ENCODE peak calls at places on chromosomes 1 and 21, in four cellular contexts. M, I, L and J are unnamed samples.

GRCh38 chr1:96865731-96866684 is 144.4 kb downstream of the PTBP2 start:
- DNase-seq in L (peak; percentile 99), M (no peak), I (no peak), J (no peak)

GRCh38 chr1:212457740-212458338 is 25.1 kb downstream of the NENF start:
- DNase-seq in I (peak; percentile 35), M (no peak), L (no peak), J (peak; percentile 70)

GRCh38 chr1:93625582-93626327 is 55.9 kb downstream of the BCAR3 start:
- DNase-seq in I (no peak), L (no peak), M (no peak), J (no peak)

GRCh38 chr1:31679676-31680230 is 24.1 kb downstream of the COL16A1 start:
- DNase-seq in M (no peak), I (no peak), L (no peak), J (no peak)

GRCh38 chr1:163165119-163165518 is 37.6 kb downstream of the RGS5 start:
- DNase-seq in I (no peak), M (no peak), L (no peak), J (no peak)

GRCh38 chr1:1309525-1310385 is 1.4 kb downstream of the PUSL1 start:
- DNase-seq in I (no peak), M (no peak), L (no peak), J (no peak)

GRCh38 chr1:108843390-108844188 is 13.3 kb downstream of the AKNAD1 start:
- DNase-seq in M (no peak), I (no peak), L (no peak), J (no peak)

GRCh38 chr21:31683029-31683428 is 23.5 kb downstream of the SOD1 start:
- DNase-seq in M (no peak), I (no peak), L (no peak), J (no peak)

GRCh38 chr1:55484173-55484572 is 269.0 kb upstream of the USP24 start:
- DNase-seq in I (no peak), M (no peak), L (no peak), J (no peak)

GRCh38 chr1:17603091-17603841 is 63.8 kb downstream of the ARHGEF10L start:
- DNase-seq in L (no peak), I (no peak), M (no peak), J (peak; percentile 86)

GRCh38 chr1:30159015-30159414 is 564.4 kb downstream of the MATN1 start:
- DNase-seq in I (no peak), L (no peak), M (no peak), J (no peak)

DNA sequence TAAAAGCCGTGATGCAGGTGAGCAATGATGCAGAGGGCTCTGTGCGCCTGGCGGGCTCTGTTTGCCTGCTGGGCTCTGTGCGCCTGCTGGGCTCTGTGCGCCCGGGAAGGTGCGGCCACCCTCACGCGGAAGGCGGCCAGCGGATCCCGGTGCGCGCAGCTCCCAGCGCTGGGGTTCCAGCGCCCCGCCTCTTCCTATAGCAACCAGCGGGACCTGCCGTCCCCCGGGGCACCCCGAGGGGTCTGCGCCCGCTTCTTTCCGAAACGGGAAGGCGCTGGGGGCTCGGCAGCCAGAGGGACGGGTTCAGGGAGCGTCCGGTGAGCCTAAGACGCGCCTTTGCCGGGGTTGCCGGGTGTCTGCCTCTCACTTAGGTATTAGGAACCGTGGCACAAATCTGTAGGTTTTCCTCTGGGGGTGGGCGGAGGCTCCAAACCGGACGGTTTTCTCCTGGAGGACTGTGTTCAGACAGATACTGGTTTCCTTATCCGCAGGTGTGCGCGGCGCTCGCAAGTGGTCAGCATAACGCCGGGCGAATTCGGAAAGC is 31.8 kb downstream of the PRMT2 start:
- DNase-seq in M (no peak), L (no peak), I (no peak), J (no peak)
- TF ChIP-seq CTCF in M (no peak), L (no peak), I (no peak), J (no peak)

DNA sequence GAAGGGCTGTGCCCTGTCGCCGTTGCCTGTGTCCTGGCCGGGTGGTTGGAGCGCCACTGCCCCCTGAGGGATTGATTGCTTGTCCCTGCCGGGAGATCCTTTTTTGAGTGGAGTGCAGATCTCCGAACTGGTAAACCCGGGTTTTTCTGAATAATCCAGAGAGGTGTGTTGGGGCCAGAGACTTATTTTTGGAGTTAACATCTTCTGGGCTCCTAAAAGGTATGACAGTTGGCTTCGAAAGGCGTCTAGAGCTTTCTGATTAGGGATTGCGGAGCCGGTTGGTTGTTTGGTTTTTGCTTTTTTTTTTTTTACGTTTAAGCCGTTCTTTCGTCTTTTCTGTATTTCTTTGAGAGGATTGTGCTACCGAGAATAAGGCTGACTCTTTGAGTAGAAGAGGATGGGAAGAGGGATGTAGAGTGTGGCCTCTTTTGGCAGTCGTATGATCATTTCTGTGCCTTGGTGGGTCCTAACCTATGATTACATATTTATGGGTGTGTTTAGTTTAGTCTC is 756 bp downstream of the RLF start:
- DNase-seq in L (no peak), M (no peak), I (no peak), J (no peak)
- TF ChIP-seq CTCF in L (peak; percentile 5), M (no peak), I (no peak), J (peak; percentile 21)

GRCh38 chr1:235631816-235632215 is 17.8 kb downstream of the GNG4 start:
- DNase-seq in I (no peak), L (no peak), M (no peak), J (no peak)
- TF ChIP-seq CTCF in I (no peak), L (no peak), M (no peak), J (no peak)

DNA sequence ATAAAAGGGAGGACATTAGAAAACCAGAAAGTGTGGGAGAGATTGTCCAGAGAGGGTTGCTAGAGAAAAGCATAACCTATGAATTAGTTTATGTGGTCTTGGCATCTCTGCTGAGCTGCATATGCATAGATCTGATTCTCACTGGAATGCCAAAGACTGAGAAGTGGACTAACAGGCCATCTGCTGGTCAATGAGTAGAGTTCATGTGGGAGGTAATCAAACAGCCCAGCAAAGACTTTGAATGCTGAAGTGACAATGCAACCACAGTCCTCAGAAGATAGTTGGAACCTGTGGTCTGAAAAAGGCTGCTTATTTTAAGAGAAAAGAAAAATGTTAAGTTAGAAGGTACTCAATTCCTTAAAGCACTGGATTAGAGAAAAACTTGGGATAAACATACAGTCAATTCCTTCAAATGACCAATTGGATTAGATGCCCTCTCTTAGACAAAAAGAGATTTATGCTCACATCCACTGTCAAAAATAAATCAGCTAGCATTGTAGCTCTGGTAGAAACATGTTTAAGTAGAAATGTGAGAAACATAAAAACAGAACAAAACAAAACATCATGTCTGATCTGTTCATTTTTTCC is 382.8 kb downstream of the AMY1C start:
- DNase-seq in I (no peak), M (no peak), L (no peak), J (no peak)
- TF ChIP-seq CTCF in I (peak; percentile 51), M (peak; percentile 55), L (no peak), J (no peak)

GRCh38 chr1:40665335-40666171 is at the start of gene RIMS3:
- DNase-seq in I (peak; percentile 85), M (peak; percentile 94), L (no peak), J (peak; percentile 77)
- TF ChIP-seq CTCF in I (no peak), M (no peak), L (no peak), J (peak; percentile 16)

DNA sequence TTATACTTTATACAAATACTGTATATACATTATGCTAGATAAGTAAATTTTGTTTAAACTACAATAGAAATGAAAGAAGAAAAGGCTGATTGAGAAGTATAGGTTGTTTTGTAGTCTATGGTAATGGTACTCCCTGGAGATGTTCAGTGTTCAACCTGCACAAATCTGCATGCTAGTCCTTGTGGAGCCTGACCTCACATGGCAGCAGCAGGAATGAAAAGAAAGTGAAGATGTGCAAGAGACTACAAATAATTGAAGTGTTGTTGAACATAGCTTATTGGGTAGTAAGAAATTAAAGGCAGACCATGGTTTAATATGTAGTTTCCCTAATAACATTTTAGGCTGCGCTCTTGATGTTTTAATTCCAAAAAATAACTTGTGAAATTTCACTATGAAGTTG is 201.2 kb downstream of the TGFB2 start:
- DNase-seq in I (no peak), M (no peak), L (no peak), J (no peak)
- TF ChIP-seq CTCF in I (no peak), M (peak; percentile 38), L (peak; percentile 33), J (no peak)

GRCh38 chr1:10980094-10980577 is 32.3 kb upstream of the TARDBP start:
- DNase-seq in L (peak; percentile 71), M (peak; percentile 88), I (no peak), J (no peak)
- TF ChIP-seq CTCF in L (peak; percentile 53), M (peak; percentile 58), I (no peak), J (no peak)